ENCODE peak calls at places on chromosomes 6 and 20, in nine cellular contexts. One of them, this sample, is unnamed.

GRCh38 chr6:128256100-128256499 is 264.3 kb downstream of the PTPRK start:
- DNase-seq in transverse colon: no peak
- DNase-seq in esophagus muscularis mucosa: no peak
- DNase-seq in stomach: no peak
- DNase-seq in upper lobe of left lung: no peak
- DNase-seq in ovary: no peak
- DNase-seq in vagina: no peak
- DNase-seq in GM12878: no peak
- DNase-seq in spleen: no peak
- DNase-seq in this sample: no peak

GRCh38 chr20:50151034-50151743 is 2.3 kb downstream of the PEDS1 start:
- DNase-seq in transverse colon: peak
- DNase-seq in esophagus muscularis mucosa: no peak
- DNase-seq in stomach: peak
- DNase-seq in upper lobe of left lung: peak
- DNase-seq in ovary: no peak
- DNase-seq in vagina: no peak
- DNase-seq in GM12878: no peak
- DNase-seq in spleen: no peak
- DNase-seq in this sample: no peak

GRCh38 chr6:147449405-147450161 is 58.9 kb upstream of the SAMD5 start:
- DNase-seq in transverse colon: no peak
- DNase-seq in esophagus muscularis mucosa: no peak
- DNase-seq in stomach: no peak
- DNase-seq in upper lobe of left lung: no peak
- DNase-seq in ovary: no peak
- DNase-seq in vagina: no peak
- DNase-seq in GM12878: no peak
- DNase-seq in spleen: no peak
- DNase-seq in this sample: no peak

GRCh38 chr6:111663692-111664564 is 58.2 kb upstream of the TRAF3IP2 start:
- DNase-seq in transverse colon: no peak
- DNase-seq in esophagus muscularis mucosa: no peak
- DNase-seq in stomach: no peak
- DNase-seq in upper lobe of left lung: no peak
- DNase-seq in ovary: peak
- DNase-seq in vagina: no peak
- DNase-seq in GM12878: no peak
- DNase-seq in spleen: no peak
- DNase-seq in this sample: no peak

GRCh38 chr20:36373089-36373488 is 67.0 kb downstream of the DLGAP4 start:
- DNase-seq in transverse colon: no peak
- DNase-seq in esophagus muscularis mucosa: no peak
- DNase-seq in stomach: no peak
- DNase-seq in upper lobe of left lung: no peak
- DNase-seq in ovary: no peak
- DNase-seq in vagina: no peak
- DNase-seq in GM12878: no peak
- DNase-seq in spleen: no peak
- DNase-seq in this sample: no peak

GRCh38 chr6:8499540-8499939 is 64.2 kb upstream of the SLC35B3 start:
- DNase-seq in transverse colon: no peak
- DNase-seq in esophagus muscularis mucosa: no peak
- DNase-seq in stomach: no peak
- DNase-seq in upper lobe of left lung: no peak
- DNase-seq in ovary: no peak
- DNase-seq in vagina: no peak
- DNase-seq in GM12878: no peak
- DNase-seq in spleen: no peak
- DNase-seq in this sample: no peak

GRCh38 chr20:50303573-50304500 is 113.2 kb downstream of the CEBPB start:
- DNase-seq in transverse colon: peak
- DNase-seq in esophagus muscularis mucosa: peak
- DNase-seq in stomach: peak
- DNase-seq in upper lobe of left lung: peak
- DNase-seq in ovary: peak
- DNase-seq in vagina: peak
- DNase-seq in GM12878: no peak
- DNase-seq in spleen: peak
- DNase-seq in this sample: peak

GRCh38 chr20:24651171-24651972 is 181.9 kb downstream of the SYNDIG1 start:
- DNase-seq in transverse colon: no peak
- DNase-seq in esophagus muscularis mucosa: no peak
- DNase-seq in stomach: no peak
- DNase-seq in upper lobe of left lung: no peak
- DNase-seq in ovary: no peak
- DNase-seq in vagina: no peak
- DNase-seq in GM12878: no peak
- DNase-seq in spleen: peak
- DNase-seq in this sample: no peak

GRCh38 chr6:2876210-2877056 is 26.7 kb downstream of the SERPINB9 start:
- DNase-seq in transverse colon: peak
- DNase-seq in esophagus muscularis mucosa: peak
- DNase-seq in stomach: peak
- DNase-seq in upper lobe of left lung: peak
- DNase-seq in ovary: peak
- DNase-seq in vagina: no peak
- DNase-seq in GM12878: no peak
- DNase-seq in spleen: peak
- DNase-seq in this sample: no peak

GRCh38 chr6:1346556-1347186 is 34.8 kb downstream of the FOXQ1 start:
- DNase-seq in transverse colon: no peak
- DNase-seq in esophagus muscularis mucosa: no peak
- DNase-seq in stomach: no peak
- DNase-seq in upper lobe of left lung: no peak
- DNase-seq in ovary: no peak
- DNase-seq in vagina: no peak
- DNase-seq in GM12878: no peak
- DNase-seq in spleen: no peak
- DNase-seq in this sample: no peak

GRCh38 chr20:63355781-63356295 is 5.3 kb downstream of the CHRNA4 start:
- DNase-seq in transverse colon: no peak
- DNase-seq in esophagus muscularis mucosa: no peak
- DNase-seq in stomach: no peak
- DNase-seq in upper lobe of left lung: no peak
- DNase-seq in ovary: no peak
- DNase-seq in vagina: no peak
- DNase-seq in GM12878: no peak
- DNase-seq in spleen: no peak
- DNase-seq in this sample: no peak

GRCh38 chr6:161917645-161918044 is 643.8 kb upstream of the AGPAT4 start:
- DNase-seq in transverse colon: no peak
- DNase-seq in esophagus muscularis mucosa: no peak
- DNase-seq in stomach: no peak
- DNase-seq in upper lobe of left lung: no peak
- DNase-seq in ovary: no peak
- DNase-seq in vagina: no peak
- DNase-seq in GM12878: no peak
- DNase-seq in spleen: no peak
- DNase-seq in this sample: no peak

GRCh38 chr6:143441680-143442359 is 8.7 kb downstream of the ADAT2 start:
- DNase-seq in transverse colon: no peak
- DNase-seq in esophagus muscularis mucosa: no peak
- DNase-seq in stomach: no peak
- DNase-seq in upper lobe of left lung: no peak
- DNase-seq in ovary: no peak
- DNase-seq in vagina: no peak
- DNase-seq in GM12878: no peak
- DNase-seq in spleen: no peak
- DNase-seq in this sample: no peak

GRCh38 chr6:84575264-84575663 is 189.1 kb downstream of the TBX18 start:
- DNase-seq in transverse colon: no peak
- DNase-seq in esophagus muscularis mucosa: no peak
- DNase-seq in stomach: no peak
- DNase-seq in upper lobe of left lung: no peak
- DNase-seq in ovary: no peak
- DNase-seq in vagina: no peak
- DNase-seq in GM12878: peak
- DNase-seq in spleen: no peak
- DNase-seq in this sample: no peak

GRCh38 chr20:38229376-38230252 is 30.9 kb downstream of the KIAA1755 start:
- DNase-seq in transverse colon: no peak
- DNase-seq in esophagus muscularis mucosa: no peak
- DNase-seq in stomach: no peak
- DNase-seq in upper lobe of left lung: no peak
- DNase-seq in ovary: peak
- DNase-seq in vagina: no peak
- DNase-seq in GM12878: no peak
- DNase-seq in spleen: peak
- DNase-seq in this sample: no peak

GRCh38 chr20:25254986-25255680 is 7.2 kb downstream of the PYGB start:
- DNase-seq in transverse colon: peak
- DNase-seq in esophagus muscularis mucosa: no peak
- DNase-seq in stomach: peak
- DNase-seq in upper lobe of left lung: peak
- DNase-seq in ovary: no peak
- DNase-seq in vagina: no peak
- DNase-seq in GM12878: no peak
- DNase-seq in spleen: no peak
- DNase-seq in this sample: no peak

GRCh38 chr20:1134836-1135235 is 16.4 kb downstream of the PSMF1 start:
- DNase-seq in transverse colon: no peak
- DNase-seq in esophagus muscularis mucosa: no peak
- DNase-seq in stomach: no peak
- DNase-seq in upper lobe of left lung: no peak
- DNase-seq in ovary: no peak
- DNase-seq in vagina: no peak
- DNase-seq in GM12878: no peak
- DNase-seq in spleen: no peak
- DNase-seq in this sample: no peak

GRCh38 chr6:112348334-112348874 is 1.3 kb downstream of the RFPL4B start:
- DNase-seq in transverse colon: no peak
- DNase-seq in esophagus muscularis mucosa: no peak
- DNase-seq in stomach: no peak
- DNase-seq in upper lobe of left lung: no peak
- DNase-seq in ovary: no peak
- DNase-seq in vagina: no peak
- DNase-seq in GM12878: no peak
- DNase-seq in spleen: no peak
- DNase-seq in this sample: no peak

GRCh38 chr6:34489229-34489805 is 23.4 kb downstream of the PACSIN1 start:
- DNase-seq in transverse colon: no peak
- DNase-seq in esophagus muscularis mucosa: no peak
- DNase-seq in stomach: no peak
- DNase-seq in upper lobe of left lung: no peak
- DNase-seq in ovary: no peak
- DNase-seq in vagina: no peak
- DNase-seq in GM12878: no peak
- DNase-seq in spleen: peak
- DNase-seq in this sample: no peak

GRCh38 chr20:46552460-46553420 is 2.3 kb upstream of the OCSTAMP start:
- DNase-seq in transverse colon: no peak
- DNase-seq in esophagus muscularis mucosa: no peak
- DNase-seq in stomach: no peak
- DNase-seq in upper lobe of left lung: no peak
- DNase-seq in ovary: no peak
- DNase-seq in vagina: no peak
- DNase-seq in GM12878: peak
- DNase-seq in spleen: no peak
- DNase-seq in this sample: no peak
- TF ChIP-seq POLR2A in transverse colon: no peak
- TF ChIP-seq POLR2A in esophagus muscularis mucosa: no peak
- TF ChIP-seq POLR2A in stomach: no peak
- TF ChIP-seq POLR2A in upper lobe of left lung: no peak
- TF ChIP-seq POLR2A in ovary: no peak
- TF ChIP-seq POLR2A in vagina: no peak
- TF ChIP-seq POLR2A in GM12878: no peak
- TF ChIP-seq POLR2A in spleen: no peak
- TF ChIP-seq POLR2A in this sample: no peak

DNA sequence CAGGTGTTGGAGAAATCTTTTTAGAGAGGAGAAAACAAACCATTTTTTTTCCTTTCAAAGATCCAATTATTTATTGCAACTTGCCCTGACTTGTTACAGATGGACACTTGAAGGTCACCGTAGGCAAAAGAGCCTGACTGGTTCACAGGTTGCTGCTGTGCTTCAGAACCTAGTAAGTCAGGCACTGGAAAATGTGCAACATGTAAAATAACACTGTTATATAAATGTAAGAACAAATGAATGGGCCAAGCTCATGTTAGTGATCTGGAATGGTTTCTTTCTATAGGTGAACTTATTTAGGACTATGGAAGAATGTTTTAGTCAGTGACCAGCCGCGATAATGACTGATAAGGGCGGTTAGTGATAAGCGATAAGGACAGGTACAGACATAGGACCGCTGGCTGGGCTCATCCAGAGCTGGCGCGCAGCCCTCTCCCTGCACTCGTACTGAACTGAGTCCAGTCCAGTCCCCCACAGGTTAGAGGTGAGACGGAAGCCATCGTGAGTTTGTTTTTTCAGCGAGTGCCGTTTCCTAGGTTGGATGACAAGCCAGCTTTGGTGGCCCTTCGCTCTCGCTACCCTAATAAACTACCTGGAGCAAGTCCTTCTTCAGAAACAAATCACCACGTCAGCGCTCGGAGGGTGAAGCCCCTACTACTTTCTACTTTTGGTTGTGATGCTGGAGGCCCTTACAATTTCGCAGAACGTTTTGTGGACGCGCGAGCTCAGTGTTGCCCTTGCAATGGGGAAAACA is 94.4 kb upstream of the PRDM1 start:
- DNase-seq in transverse colon: peak
- DNase-seq in esophagus muscularis mucosa: no peak
- DNase-seq in stomach: peak
- DNase-seq in upper lobe of left lung: no peak
- DNase-seq in ovary: peak
- DNase-seq in vagina: no peak
- DNase-seq in GM12878: no peak
- DNase-seq in spleen: peak
- DNase-seq in this sample: no peak
- H3K27ac ChIP-seq in transverse colon: peak
- H3K27ac ChIP-seq in esophagus muscularis mucosa: peak
- H3K27ac ChIP-seq in stomach: peak
- H3K27ac ChIP-seq in upper lobe of left lung: peak
- H3K27ac ChIP-seq in ovary: no peak
- H3K27ac ChIP-seq in vagina: peak
- H3K27ac ChIP-seq in GM12878: no peak
- H3K27ac ChIP-seq in spleen: peak
- H3K27ac ChIP-seq in this sample: peak

GRCh38 chr6:136274062-136274461 is 15.6 kb downstream of the BCLAF1 start:
- DNase-seq in transverse colon: no peak
- DNase-seq in esophagus muscularis mucosa: no peak
- DNase-seq in stomach: no peak
- DNase-seq in upper lobe of left lung: no peak
- DNase-seq in ovary: no peak
- DNase-seq in vagina: no peak
- DNase-seq in GM12878: no peak
- DNase-seq in spleen: no peak
- DNase-seq in this sample: no peak
- TF ChIP-seq POLR2A in transverse colon: no peak
- TF ChIP-seq POLR2A in esophagus muscularis mucosa: no peak
- TF ChIP-seq POLR2A in stomach: no peak
- TF ChIP-seq POLR2A in upper lobe of left lung: no peak
- TF ChIP-seq POLR2A in ovary: no peak
- TF ChIP-seq POLR2A in vagina: no peak
- TF ChIP-seq POLR2A in GM12878: no peak
- TF ChIP-seq POLR2A in spleen: no peak
- TF ChIP-seq POLR2A in this sample: no peak

GRCh38 chr6:18161437-18161836 is 6.2 kb downstream of the KDM1B start:
- DNase-seq in transverse colon: no peak
- DNase-seq in esophagus muscularis mucosa: no peak
- DNase-seq in stomach: no peak
- DNase-seq in upper lobe of left lung: no peak
- DNase-seq in ovary: no peak
- DNase-seq in vagina: no peak
- DNase-seq in GM12878: no peak
- DNase-seq in spleen: no peak
- DNase-seq in this sample: no peak
- H3K27ac ChIP-seq in transverse colon: no peak
- H3K27ac ChIP-seq in esophagus muscularis mucosa: no peak
- H3K27ac ChIP-seq in stomach: no peak
- H3K27ac ChIP-seq in upper lobe of left lung: no peak
- H3K27ac ChIP-seq in ovary: no peak
- H3K27ac ChIP-seq in vagina: no peak
- H3K27ac ChIP-seq in GM12878: no peak
- H3K27ac ChIP-seq in spleen: peak
- H3K27ac ChIP-seq in this sample: no peak

This sample was measured in suprapubic skin.